ENCODE peak calls at places on chromosome 4, in five cellular contexts. J, F, N, E and Q are unnamed samples.

GRCh38 chr4:2685541-2685940 is 70.6 kb downstream of the TNIP2 start:
- DNase-seq in J (no peak), F (no peak), E (no peak), N (no peak), Q (no peak)

GRCh38 chr4:162056947-162057346 is 106.9 kb downstream of the FSTL5 start:
- DNase-seq in J (no peak), N (no peak), E (no peak), F (no peak), Q (no peak)

GRCh38 chr4:116598155-116598979 is 487.0 kb downstream of the TRAM1L1 start:
- DNase-seq in E (no peak), J (no peak), N (no peak), F (no peak), Q (no peak)

GRCh38 chr4:78057135-78057599 is at the start of gene FRAS1:
- DNase-seq in J (peak), E (no peak), F (no peak), N (no peak), Q (no peak)

GRCh38 chr4:47741200-47741599 is 96.7 kb downstream of the CORIN start:
- DNase-seq in N (no peak), J (no peak), E (no peak), F (no peak), Q (no peak)

GRCh38 chr4:54255881-54256280 is 26.8 kb downstream of the PDGFRA start:
- DNase-seq in E (no peak), J (no peak), F (no peak), N (no peak), Q (no peak)

GRCh38 chr4:82643994-82644730 is 82.4 kb upstream of the TMEM150C start:
- DNase-seq in J (no peak), E (no peak), F (no peak), N (no peak), Q (no peak)

GRCh38 chr4:15398001-15398400 is 29.8 kb upstream of the C1QTNF7 start:
- DNase-seq in J (no peak), E (no peak), N (no peak), F (no peak), Q (no peak)

GRCh38 chr4:73919691-73920090 is 50.5 kb downstream of the CXCL1 start:
- DNase-seq in F (no peak), E (no peak), N (no peak), J (no peak), Q (no peak)

GRCh38 chr4:78775278-78776030 is 696 bp upstream of the BMP2K start:
- DNase-seq in E (peak), N (peak), F (peak), J (peak), Q (peak)

GRCh38 chr4:5051210-5051691 is at the start of gene STK32B:
- DNase-seq in N (no peak), F (peak), J (peak), E (peak), Q (no peak)

GRCh38 chr4:110005461-110006056 is 92.9 kb downstream of the EGF start:
- DNase-seq in J (no peak), E (no peak), N (peak), F (no peak), Q (peak)

GRCh38 chr4:8439914-8440490 is 521 bp downstream of the ACOX3 start:
- DNase-seq in E (peak), N (no peak), J (no peak), F (no peak), Q (no peak)

GRCh38 chr4:105189855-105190650 is 43.4 kb downstream of the TET2 start:
- DNase-seq in N (no peak), J (no peak), E (no peak), F (no peak), Q (no peak)